ENCODE peak calls at places on chromosomes 12 and 14, in six cellular contexts. One of them, this sample, is unnamed.

GRCh38 chr12:110993425-110993824 is 73.0 kb upstream of the MYL2 start:
- DNase-seq in NCI-H2081: no peak
- DNase-seq in fibroblast of lung: no peak
- DNase-seq in cardiac fibroblast: peak
- DNase-seq in heart left ventricle: no peak
- DNase-seq in CD8-positive, alpha-beta memory T cell: no peak
- DNase-seq in this sample: no peak

GRCh38 chr12:22408605-22409004 is 74.1 kb upstream of the ST8SIA1 start:
- DNase-seq in heart left ventricle: no peak
- DNase-seq in fibroblast of lung: no peak
- DNase-seq in CD8-positive, alpha-beta memory T cell: no peak
- DNase-seq in cardiac fibroblast: no peak
- DNase-seq in NCI-H2081: no peak
- DNase-seq in this sample: no peak

GRCh38 chr12:114952573-114953196 is 268.7 kb upstream of the TBX3 start:
- DNase-seq in cardiac fibroblast: peak
- DNase-seq in CD8-positive, alpha-beta memory T cell: no peak
- DNase-seq in NCI-H2081: no peak
- DNase-seq in heart left ventricle: peak
- DNase-seq in fibroblast of lung: no peak
- DNase-seq in this sample: peak

GRCh38 chr14:70907996-70908917 is 998 bp downstream of the PCNX1 start:
- DNase-seq in NCI-H2081: peak
- DNase-seq in heart left ventricle: peak
- DNase-seq in fibroblast of lung: peak
- DNase-seq in CD8-positive, alpha-beta memory T cell: no peak
- DNase-seq in cardiac fibroblast: peak
- DNase-seq in this sample: peak

GRCh38 chr12:122837306-122838265 is 2.3 kb downstream of the HIP1R start:
- DNase-seq in cardiac fibroblast: no peak
- DNase-seq in heart left ventricle: no peak
- DNase-seq in NCI-H2081: peak
- DNase-seq in fibroblast of lung: no peak
- DNase-seq in CD8-positive, alpha-beta memory T cell: no peak
- DNase-seq in this sample: no peak

GRCh38 chr14:22226381-22226780 is 362.6 kb downstream of the DAD1 start:
- DNase-seq in CD8-positive, alpha-beta memory T cell: no peak
- DNase-seq in cardiac fibroblast: peak
- DNase-seq in NCI-H2081: no peak
- DNase-seq in heart left ventricle: no peak
- DNase-seq in fibroblast of lung: peak
- DNase-seq in this sample: no peak

GRCh38 chr14:105485720-105486332 is 860 bp upstream of the CRIP1 start:
- DNase-seq in heart left ventricle: peak
- DNase-seq in cardiac fibroblast: no peak
- DNase-seq in CD8-positive, alpha-beta memory T cell: peak
- DNase-seq in fibroblast of lung: no peak
- DNase-seq in NCI-H2081: no peak
- DNase-seq in this sample: no peak

GRCh38 chr12:120367924-120368788 is 808 bp downstream of the MSI1 start:
- DNase-seq in heart left ventricle: no peak
- DNase-seq in CD8-positive, alpha-beta memory T cell: no peak
- DNase-seq in NCI-H2081: no peak
- DNase-seq in fibroblast of lung: peak
- DNase-seq in cardiac fibroblast: no peak
- DNase-seq in this sample: no peak

GRCh38 chr12:127006972-127007371 is 1260.0 kb upstream of the TMEM132C start:
- DNase-seq in CD8-positive, alpha-beta memory T cell: no peak
- DNase-seq in NCI-H2081: no peak
- DNase-seq in fibroblast of lung: no peak
- DNase-seq in cardiac fibroblast: no peak
- DNase-seq in heart left ventricle: no peak
- DNase-seq in this sample: no peak

GRCh38 chr12:70355972-70356371 is 10.1 kb upstream of the KCNMB4 start:
- DNase-seq in NCI-H2081: no peak
- DNase-seq in cardiac fibroblast: no peak
- DNase-seq in CD8-positive, alpha-beta memory T cell: no peak
- DNase-seq in heart left ventricle: no peak
- DNase-seq in fibroblast of lung: no peak
- DNase-seq in this sample: no peak

GRCh38 chr12:12722351-12723146 is 5.4 kb downstream of the CDKN1B start:
- DNase-seq in cardiac fibroblast: peak
- DNase-seq in NCI-H2081: no peak
- DNase-seq in heart left ventricle: no peak
- DNase-seq in CD8-positive, alpha-beta memory T cell: no peak
- DNase-seq in fibroblast of lung: peak
- DNase-seq in this sample: no peak

GRCh38 chr14:96240641-96241040 is 15.4 kb upstream of the BDKRB1 start:
- DNase-seq in CD8-positive, alpha-beta memory T cell: no peak
- DNase-seq in heart left ventricle: no peak
- DNase-seq in cardiac fibroblast: no peak
- DNase-seq in NCI-H2081: no peak
- DNase-seq in fibroblast of lung: no peak
- DNase-seq in this sample: no peak

GRCh38 chr12:68837215-68837614 is 29.2 kb downstream of the MDM2 start:
- DNase-seq in CD8-positive, alpha-beta memory T cell: no peak
- DNase-seq in fibroblast of lung: no peak
- DNase-seq in heart left ventricle: no peak
- DNase-seq in NCI-H2081: no peak
- DNase-seq in cardiac fibroblast: no peak
- DNase-seq in this sample: peak

GRCh38 chr12:32265920-32266319 is 133.4 kb upstream of the FGD4 start:
- DNase-seq in heart left ventricle: no peak
- DNase-seq in CD8-positive, alpha-beta memory T cell: no peak
- DNase-seq in fibroblast of lung: no peak
- DNase-seq in cardiac fibroblast: peak
- DNase-seq in NCI-H2081: no peak
- DNase-seq in this sample: no peak

GRCh38 chr12:91023326-91024004 is 18.7 kb upstream of the EPYC start:
- DNase-seq in fibroblast of lung: peak
- DNase-seq in heart left ventricle: no peak
- DNase-seq in cardiac fibroblast: peak
- DNase-seq in NCI-H2081: no peak
- DNase-seq in CD8-positive, alpha-beta memory T cell: no peak
- DNase-seq in this sample: no peak

GRCh38 chr12:18864900-18865561 is 127.1 kb downstream of the CAPZA3 start:
- DNase-seq in heart left ventricle: no peak
- DNase-seq in NCI-H2081: no peak
- DNase-seq in CD8-positive, alpha-beta memory T cell: no peak
- DNase-seq in fibroblast of lung: peak
- DNase-seq in cardiac fibroblast: peak
- DNase-seq in this sample: no peak

GRCh38 chr12:29505078-29505477 is 7.6 kb upstream of the OVCH1 start:
- DNase-seq in fibroblast of lung: no peak
- DNase-seq in NCI-H2081: no peak
- DNase-seq in CD8-positive, alpha-beta memory T cell: no peak
- DNase-seq in heart left ventricle: no peak
- DNase-seq in cardiac fibroblast: no peak
- DNase-seq in this sample: no peak

This sample was measured in sigmoid colon.